ENCODE peak calls at places on chromosomes 5 and 9, in five cellular contexts. D is GM23248, K is HCT116, L is H9, O is colonic mucosa. I is an unnamed sample.
A peak's percentile ranks its signal among the peaks of the same experiment; 100 is the strongest.

GRCh38 chr5:69007726-69008368 is 86.0 kb upstream of the SLC30A5 start:
- DNase-seq in K (peak; percentile 69), D (peak; percentile 53), O (peak; percentile 83), L (peak; percentile 83), I (peak; percentile 73)

GRCh38 chr9:137680445-137681358 is 61.9 kb downstream of the EHMT1 start:
- DNase-seq in L (no peak), D (no peak), K (no peak), O (no peak), I (no peak)

GRCh38 chr9:78954286-78954685 is 617.5 kb upstream of the TLE4 start:
- DNase-seq in K (no peak), L (no peak), D (no peak), O (no peak), I (no peak)

GRCh38 chr5:54309751-54310432 is 481 bp downstream of the ARL15 start:
- DNase-seq in O (peak; percentile 61), L (no peak), D (peak; percentile 62), K (no peak), I (peak; percentile 21)

GRCh38 chr5:68683632-68684035 is 410.2 kb upstream of the SLC30A5 start:
- DNase-seq in K (peak; percentile 80), L (no peak), D (peak; percentile 96), O (no peak), I (no peak)

GRCh38 chr5:107516452-107517184 is 154.1 kb downstream of the EFNA5 start:
- DNase-seq in O (no peak), D (no peak), L (no peak), K (no peak), I (no peak)

GRCh38 chr5:172443441-172444109 is 10.8 kb downstream of the SH3PXD2B start:
- DNase-seq in O (peak; percentile 59), K (peak; percentile 65), D (peak; percentile 97), L (no peak), I (no peak)

GRCh38 chr5:10789021-10789420 is 28.0 kb upstream of the DAP start:
- DNase-seq in D (peak; percentile 78), K (no peak), O (no peak), L (no peak), I (no peak)

GRCh38 chr9:96719538-96720315 is 58.2 kb downstream of the ZNF510 start:
- DNase-seq in O (peak; percentile 24), K (no peak), L (no peak), D (no peak), I (no peak)

GRCh38 chr5:66713998-66714397 is 117.8 kb downstream of the MAST4 start:
- DNase-seq in L (no peak), O (no peak), D (peak; percentile 64), K (peak; percentile 8), I (no peak)

GRCh38 chr5:9361835-9362234 is 184.0 kb downstream of the SEMA5A start:
- DNase-seq in O (peak; percentile 68), L (peak; percentile 77), D (peak; percentile 68), K (peak; percentile 6), I (peak; percentile 64)

GRCh38 chr5:160252916-160253315 is 23.6 kb downstream of the FABP6 start:
- DNase-seq in K (no peak), L (no peak), D (no peak), O (no peak), I (no peak)

GRCh38 chr5:994272-994607 is 14.4 kb upstream of the NKD2 start:
- DNase-seq in K (no peak), O (no peak), D (no peak), L (no peak), I (no peak)

GRCh38 chr9:135992486-135993408 is 31.6 kb upstream of the UBAC1 start:
- DNase-seq in D (peak; percentile 87), K (no peak), O (peak; percentile 77), L (peak; percentile 86), I (peak; percentile 59)

GRCh38 chr5:127400524-127400923 is 109.9 kb downstream of the MEGF10 start:
- DNase-seq in O (no peak), D (no peak), K (no peak), L (no peak), I (no peak)

GRCh38 chr5:180332051-180332517 is 21.1 kb downstream of the GFPT2 start:
- DNase-seq in K (no peak), D (peak; percentile 60), O (no peak), L (peak; percentile 95), I (no peak)

GRCh38 chr9:115109486-115109885 is 8.5 kb downstream of the TNC start:
- DNase-seq in K (no peak), D (peak; percentile 78), O (no peak), L (no peak), I (no peak)

GRCh38 chr9:21591221-21592062 is 109.3 kb upstream of the IFNE start:
- DNase-seq in O (no peak), D (peak; percentile 99), L (peak; percentile 72), K (peak; percentile 94), I (no peak)

GRCh38 chr9:136665704-136666363 is 3.1 kb downstream of the EGFL7 start:
- DNase-seq in L (no peak), K (no peak), D (peak; percentile 36), O (no peak), I (no peak)

GRCh38 chr5:142486581-142486980 is 161.8 kb upstream of the SPRY4 start:
- DNase-seq in K (no peak), L (no peak), D (peak; percentile 45), O (no peak), I (no peak)

GRCh38 chr9:96113045-96113444 is 188.9 kb downstream of the HSD17B3 start:
- DNase-seq in L (no peak), O (no peak), K (no peak), D (no peak), I (no peak)

GRCh38 chr9:14165376-14166035 is 148.4 kb downstream of the NFIB start:
- DNase-seq in L (no peak), O (no peak), D (no peak), K (no peak), I (no peak)

GRCh38 chr5:135038829-135039525 is 4.9 kb upstream of the PITX1 start:
- DNase-seq in K (no peak), O (no peak), D (peak; percentile 22), L (no peak), I (no peak)

GRCh38 chr9:98108540-98109031 is 10.4 kb downstream of the TRIM14 start:
- DNase-seq in L (no peak), K (no peak), D (no peak), O (no peak), I (no peak)

GRCh38 chr9:4182831-4183230 is 117.0 kb downstream of the GLIS3 start:
- DNase-seq in O (no peak), L (no peak), K (no peak), D (peak; percentile 4), I (no peak)

GRCh38 chr5:159106569-159107282 is 7.0 kb upstream of the EBF1 start:
- DNase-seq in D (peak; percentile 86), L (peak; percentile 80), O (peak; percentile 72), K (peak; percentile 33), I (peak; percentile 80)

GRCh38 chr9:133484671-133485437 is 6.0 kb upstream of the SLC2A6 start:
- DNase-seq in D (no peak), L (no peak), K (no peak), O (no peak), I (no peak)

GRCh38 chr5:112707187-112708179 is 30.2 kb upstream of the APC start:
- DNase-seq in K (peak; percentile 96), L (peak; percentile 99), O (peak; percentile 99), D (peak; percentile 100), I (peak; percentile 96)
- H3K4me1 ChIP-seq in K (peaks cover 27% of the 10 kb centered on the region), L (peaks cover 2% of the 10 kb centered on the region), O (peaks cover 11% of the 10 kb centered on the region), D (peaks cover 12% of the 10 kb centered on the region), I (peaks cover 11% of the 10 kb centered on the region)

DNA sequence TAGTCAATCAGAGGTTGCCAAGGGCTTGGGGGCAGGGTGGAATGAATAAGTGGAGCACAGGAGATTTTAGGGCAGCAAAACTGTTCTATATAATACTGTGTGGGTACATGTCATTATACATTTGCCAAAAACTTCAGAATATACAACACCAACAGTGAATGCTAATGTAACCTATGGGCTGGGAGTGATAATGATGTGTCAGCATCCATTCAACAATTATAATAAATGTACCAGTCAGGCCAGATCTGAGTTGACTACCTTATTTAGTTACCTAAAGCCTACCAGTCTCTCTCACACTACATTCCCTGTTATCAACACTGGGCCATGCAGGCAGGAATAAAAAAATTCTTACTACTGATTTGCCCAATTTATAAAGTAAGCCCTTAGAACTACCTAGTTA is 884.5 kb downstream of the TLE1 start:
- DNase-seq in D (no peak), O (no peak), K (no peak), L (no peak), I (no peak)
- H3K9ac ChIP-seq in D (no peak overlapping the region), O (no peak overlapping the region), K (no peak overlapping the region), L (no peak overlapping the region), I (no peak overlapping the region)

GRCh38 chr5:16727937-16728336 is 111.1 kb upstream of the RETREG1 start:
- DNase-seq in D (no peak), K (no peak), O (peak; percentile 68), L (no peak), I (no peak)

GRCh38 chr5:16721151-16722102 is 104.6 kb upstream of the RETREG1 start:
- DNase-seq in K (no peak), D (no peak), O (no peak), L (no peak), I (no peak)

GRCh38 chr5:16725575-16725974 is 108.8 kb upstream of the RETREG1 start:
- DNase-seq in L (no peak), D (no peak), K (no peak), O (no peak), I (no peak)

GRCh38 chr5:16723821-16724220 is 107.0 kb upstream of the RETREG1 start:
- DNase-seq in O (no peak), L (no peak), D (no peak), K (no peak), I (no peak)

GRCh38 chr5:16726538-16726946 is 109.7 kb upstream of the RETREG1 start:
- DNase-seq in O (peak; percentile 60), D (no peak), L (no peak), K (no peak), I (no peak)
- H3K4me1 ChIP-seq in O (no peaks in the 10 kb centered on the region), D (no peaks in the 10 kb centered on the region), L (peaks cover 16% of the 10 kb centered on the region), K (no peaks in the 10 kb centered on the region), I (peaks cover 11% of the 10 kb centered on the region)

DNA sequence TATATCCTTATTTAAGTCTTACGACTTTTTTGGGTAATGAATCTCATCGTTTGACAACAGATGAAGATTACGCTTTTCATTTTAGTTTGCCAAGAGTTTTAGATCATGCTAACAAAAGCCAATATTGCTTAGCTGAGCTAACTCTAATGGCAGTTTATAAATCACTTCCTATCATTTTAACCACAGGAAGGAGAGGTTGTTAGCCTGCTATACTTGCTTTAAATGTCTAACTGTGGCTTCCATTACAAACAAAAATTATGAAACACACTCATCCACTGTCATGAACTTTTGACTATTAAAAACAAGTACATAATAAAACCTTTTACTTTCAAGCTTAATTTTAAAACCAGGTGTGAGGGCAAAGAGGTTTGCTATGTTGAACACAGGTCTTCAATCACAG is 53.7 kb upstream of the ANKH start:
- DNase-seq in L (no peak), D (no peak), K (no peak), O (no peak), I (no peak)
- H3K9ac ChIP-seq in L (no peak overlapping the region), D (peak overlapping the region; percentile 58), K (no peak overlapping the region), O (no peak overlapping the region), I (no peak overlapping the region)

DNA sequence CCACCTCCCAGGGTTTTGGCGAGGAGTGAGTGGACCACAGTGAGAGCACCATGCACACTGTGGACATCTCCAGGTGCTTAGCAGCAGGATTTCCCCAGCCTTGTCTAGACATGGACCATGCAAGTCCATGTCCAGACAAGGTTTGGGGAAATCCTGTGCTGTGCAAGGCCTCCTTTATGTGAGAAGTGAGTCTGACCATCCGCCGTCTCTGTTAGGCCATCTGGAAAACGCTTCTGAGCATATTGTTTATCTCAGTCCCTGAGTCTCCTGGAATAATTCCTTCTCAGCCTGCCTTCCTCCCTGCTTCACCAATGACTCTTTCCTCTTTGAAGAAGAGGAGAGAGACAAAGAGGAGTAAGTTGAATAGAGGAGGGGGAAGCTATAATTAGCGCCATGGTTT is 26.1 kb upstream of the TNFAIP8 start:
- DNase-seq in L (no peak), K (no peak), D (no peak), O (no peak), I (no peak)
- H3K4me1 ChIP-seq in L (no peaks in the 10 kb centered on the region), K (peaks cover 5% of the 10 kb centered on the region), D (peaks cover 26% of the 10 kb centered on the region), O (peaks cover 2% of the 10 kb centered on the region), I (peaks cover 21% of the 10 kb centered on the region)

I was measured in neuronal stem cell.